ENCODE peak calls at places on chromosome 16, in eight cellular contexts. O, T, I, M, V, G, S and F are unnamed samples.

GRCh38 chr16:20879175-20880053 is 20.7 kb downstream of the DCUN1D3 start:
- DNase-seq in S (no peak), M (no peak), O (no peak), G (peak), T (peak), I (no peak), V (no peak), F (no peak)

GRCh38 chr16:64580558-64580957 is 541.3 kb downstream of the CDH11 start:
- DNase-seq in S (no peak), V (no peak), I (no peak), G (no peak), M (no peak), T (no peak), O (no peak), F (no peak)

GRCh38 chr16:6836771-6837170 is 495.9 kb upstream of the RBFOX1 start:
- DNase-seq in I (no peak), T (no peak), V (no peak), G (no peak), O (no peak), M (no peak), S (no peak), F (no peak)

GRCh38 chr16:19883296-19883951 is 1.2 kb downstream of the GPRC5B start:
- DNase-seq in S (peak), M (peak), G (peak), T (no peak), I (peak), V (peak), O (no peak), F (peak)

GRCh38 chr16:50548659-50549560 is 714 bp downstream of the NKD1 start:
- DNase-seq in T (no peak), S (peak), M (no peak), V (no peak), O (peak), G (peak), I (no peak), F (peak)

GRCh38 chr16:24609740-24610420 is 70.5 kb downstream of the RBBP6 start:
- DNase-seq in V (peak), G (peak), T (peak), M (no peak), O (peak), I (peak), S (peak), F (peak)

GRCh38 chr16:2737238-2737605 is 15.2 kb upstream of the SRRM2 start:
- DNase-seq in S (no peak), G (no peak), M (no peak), T (no peak), I (no peak), O (no peak), V (no peak), F (no peak)

GRCh38 chr16:31192856-31193642 is 9.5 kb downstream of the PYCARD start:
- DNase-seq in I (no peak), O (no peak), M (no peak), T (no peak), S (no peak), V (no peak), G (no peak), F (no peak)

GRCh38 chr16:20385844-20386832 is 18.4 kb downstream of the PDILT start:
- DNase-seq in T (peak), G (peak), M (peak), I (peak), O (peak), V (peak), S (peak), F (peak)

GRCh38 chr16:47019563-47019962 is 46.1 kb upstream of the DNAJA2 start:
- DNase-seq in M (no peak), T (no peak), O (peak), V (no peak), G (peak), I (no peak), S (no peak), F (no peak)

GRCh38 chr16:89764711-89765201 is 43.4 kb downstream of the ZNF276 start:
- DNase-seq in V (no peak), I (no peak), G (no peak), O (no peak), T (no peak), S (peak), M (peak), F (no peak)

GRCh38 chr16:89446136-89446974 is 44.0 kb downstream of the ANKRD11 start:
- DNase-seq in T (no peak), V (no peak), S (no peak), O (no peak), G (no peak), M (no peak), I (no peak), F (no peak)

GRCh38 chr16:72859581-72859980 is 188.3 kb downstream of the ZFHX3 start:
- DNase-seq in T (no peak), G (no peak), O (no peak), M (no peak), V (no peak), S (no peak), I (no peak), F (no peak)

GRCh38 chr16:86925067-86925791 is 346.9 kb downstream of the FOXL1 start:
- DNase-seq in G (peak), I (no peak), T (peak), M (no peak), S (no peak), O (no peak), V (no peak), F (no peak)

GRCh38 chr16:68644715-68645493 is at the start of gene CDH3:
- DNase-seq in V (no peak), I (no peak), G (peak), O (peak), S (peak), M (peak), T (no peak), F (peak)

GRCh38 chr16:54454616-54455015 is 168.0 kb upstream of the IRX3 start:
- DNase-seq in S (no peak), T (no peak), O (no peak), V (no peak), M (no peak), I (no peak), G (no peak), F (no peak)

GRCh38 chr16:64356267-64356666 is 765.6 kb downstream of the CDH11 start:
- DNase-seq in G (peak), S (no peak), O (no peak), M (no peak), T (peak), V (no peak), I (no peak), F (no peak)

GRCh38 chr16:1163567-1164055 is 10.7 kb downstream of the CACNA1H start:
- DNase-seq in I (no peak), S (no peak), M (no peak), G (peak), T (peak), V (no peak), O (no peak), F (no peak)

GRCh38 chr16:50263940-50264929 is 2.1 kb upstream of the ADCY7 start:
- DNase-seq in V (no peak), I (no peak), O (peak), M (no peak), S (peak), T (peak), G (peak), F (no peak)

GRCh38 chr16:7025616-7026190 is 306.9 kb upstream of the RBFOX1 start:
- DNase-seq in O (peak), V (peak), M (no peak), I (peak), G (peak), T (no peak), S (no peak), F (peak)

GRCh38 chr16:86142801-86143236 is 243.9 kb downstream of the IRF8 start:
- DNase-seq in O (no peak), S (no peak), V (no peak), T (no peak), I (no peak), G (peak), M (no peak), F (no peak)

GRCh38 chr16:1745900-1746692 is 25.2 kb downstream of the NME3 start:
- DNase-seq in O (no peak), I (peak), S (no peak), V (no peak), G (no peak), M (no peak), T (peak), F (no peak)

GRCh38 chr16:85642762-85643281 is 29.7 kb downstream of the GSE1 start:
- DNase-seq in T (no peak), G (no peak), M (no peak), O (no peak), I (no peak), V (no peak), S (no peak), F (no peak)